ENCODE peak calls at places on chromosomes 16 and 17, in four cellular contexts. M, Y, L and H are unnamed samples.

GRCh38 chr17:29616300-29617048 is 6.2 kb downstream of the CORO6 start:
- DNase-seq in L (no peak), Y (no peak), M (no peak), H (no peak)

GRCh38 chr16:24729967-24730815 is 740 bp downstream of the TNRC6A start:
- DNase-seq in L (peak), M (peak), Y (no peak), H (peak)

GRCh38 chr17:18259621-18260331 is 686 bp upstream of the MIEF2 start:
- DNase-seq in M (no peak), L (peak), Y (no peak), H (no peak)

GRCh38 chr16:21088646-21089538 is 61.8 kb downstream of the DNAH3 start:
- DNase-seq in M (no peak), L (no peak), Y (no peak), H (no peak)

GRCh38 chr16:1471569-1472194 is 3.1 kb downstream of the CLCN7 start:
- DNase-seq in Y (no peak), M (no peak), L (no peak), H (no peak)

GRCh38 chr17:2214047-2214717 is 89.4 kb downstream of the SMG6 start:
- DNase-seq in Y (peak), M (no peak), L (peak), H (no peak)

GRCh38 chr17:50219939-50220465 is 18.6 kb upstream of the COL1A1 start:
- DNase-seq in L (no peak), Y (no peak), M (no peak), H (no peak)

GRCh38 chr16:866252-866651 is 65.7 kb upstream of the GNG13 start:
- DNase-seq in Y (no peak), M (no peak), L (no peak), H (no peak)

GRCh38 chr17:57363580-57363979 is 107.3 kb downstream of the MSI2 start:
- DNase-seq in M (no peak), L (no peak), Y (no peak), H (no peak)

GRCh38 chr17:50149425-50150353 is 788 bp downstream of the PPP1R9B start:
- DNase-seq in M (no peak), Y (no peak), L (no peak), H (no peak)

GRCh38 chr17:76627510-76627909 is 16.0 kb downstream of the ST6GALNAC1 start:
- DNase-seq in L (no peak), M (no peak), Y (no peak), H (no peak)

GRCh38 chr17:1967092-1967662 is 58.0 kb downstream of the RTN4RL1 start:
- DNase-seq in M (no peak), L (no peak), Y (no peak), H (no peak)

GRCh38 chr17:17545984-17546383 is 45.5 kb downstream of the PEMT start:
- DNase-seq in L (no peak), Y (no peak), M (no peak), H (no peak)

GRCh38 chr17:14336418-14336817 is 35.5 kb downstream of the HS3ST3B1 start:
- DNase-seq in M (no peak), Y (no peak), L (no peak), H (no peak)

GRCh38 chr16:30948087-30948955 is 547 bp upstream of the ORAI3 start:
- DNase-seq in M (peak), L (peak), Y (peak), H (peak)

GRCh38 chr17:77563439-77564102 is 394.9 kb upstream of the TNRC6C start:
- DNase-seq in M (no peak), L (no peak), Y (no peak), H (no peak)

GRCh38 chr16:47204736-47205499 is 61.2 kb upstream of the NETO2 start:
- DNase-seq in M (no peak), L (no peak), Y (no peak), H (no peak)

GRCh38 chr17:35793257-35793656 is 2.2 kb downstream of the MMP28 start:
- DNase-seq in M (no peak), L (no peak), Y (no peak), H (peak)

GRCh38 chr16:23996258-23996955 is 160.6 kb downstream of the PRKCB start:
- DNase-seq in Y (no peak), L (no peak), M (no peak), H (no peak)

GRCh38 chr17:12815642-12816141 is 26.4 kb downstream of the ARHGAP44 start:
- DNase-seq in L (no peak), Y (no peak), M (no peak), H (no peak)

GRCh38 chr16:23379707-23380106 is 73.3 kb downstream of the COG7 start:
- DNase-seq in L (no peak), M (no peak), Y (no peak), H (no peak)

GRCh38 chr16:86122681-86123342 is 223.8 kb downstream of the IRF8 start:
- DNase-seq in L (no peak), Y (no peak), M (no peak), H (no peak)

GRCh38 chr17:15441315-15441714 is 26.1 kb downstream of the CDRT4 start:
- DNase-seq in L (no peak), Y (no peak), M (no peak), H (no peak)

GRCh38 chr16:8982816-8983215 is 19.1 kb upstream of the USP7 start:
- DNase-seq in L (no peak), Y (no peak), M (no peak), H (no peak)
- H3K27ac ChIP-seq in L (no peak), Y (no peak), M (no peak), H (no peak)

GRCh38 chr17:59084154-59084553 is 22.5 kb downstream of the TRIM37 start:
- DNase-seq in L (no peak), Y (no peak), M (no peak), H (no peak)
- H3K27ac ChIP-seq in L (no peak), Y (no peak), M (no peak), H (no peak)

GRCh38 chr16:88035292-88035691 is 84.1 kb downstream of the BANP start:
- DNase-seq in M (no peak), Y (no peak), L (no peak), H (no peak)
- H3K27ac ChIP-seq in M (no peak), Y (no peak), L (no peak), H (no peak)

GRCh38 chr16:2518823-2519710 is 1.1 kb upstream of the AMDHD2 start:
- DNase-seq in L (no peak), M (no peak), Y (no peak), H (no peak)

GRCh38 chr16:2519711-2520080 is 475 bp upstream of the AMDHD2 start:
- DNase-seq in Y (no peak), L (no peak), M (no peak), H (no peak)

GRCh38 chr16:2520097-2520783 is at the start of gene AMDHD2:
- DNase-seq in M (peak), L (peak), Y (peak), H (peak)

GRCh38 chr16:2523801-2524231 is 3.6 kb downstream of the AMDHD2 start:
- DNase-seq in M (no peak), L (no peak), Y (no peak), H (peak)

DNA sequence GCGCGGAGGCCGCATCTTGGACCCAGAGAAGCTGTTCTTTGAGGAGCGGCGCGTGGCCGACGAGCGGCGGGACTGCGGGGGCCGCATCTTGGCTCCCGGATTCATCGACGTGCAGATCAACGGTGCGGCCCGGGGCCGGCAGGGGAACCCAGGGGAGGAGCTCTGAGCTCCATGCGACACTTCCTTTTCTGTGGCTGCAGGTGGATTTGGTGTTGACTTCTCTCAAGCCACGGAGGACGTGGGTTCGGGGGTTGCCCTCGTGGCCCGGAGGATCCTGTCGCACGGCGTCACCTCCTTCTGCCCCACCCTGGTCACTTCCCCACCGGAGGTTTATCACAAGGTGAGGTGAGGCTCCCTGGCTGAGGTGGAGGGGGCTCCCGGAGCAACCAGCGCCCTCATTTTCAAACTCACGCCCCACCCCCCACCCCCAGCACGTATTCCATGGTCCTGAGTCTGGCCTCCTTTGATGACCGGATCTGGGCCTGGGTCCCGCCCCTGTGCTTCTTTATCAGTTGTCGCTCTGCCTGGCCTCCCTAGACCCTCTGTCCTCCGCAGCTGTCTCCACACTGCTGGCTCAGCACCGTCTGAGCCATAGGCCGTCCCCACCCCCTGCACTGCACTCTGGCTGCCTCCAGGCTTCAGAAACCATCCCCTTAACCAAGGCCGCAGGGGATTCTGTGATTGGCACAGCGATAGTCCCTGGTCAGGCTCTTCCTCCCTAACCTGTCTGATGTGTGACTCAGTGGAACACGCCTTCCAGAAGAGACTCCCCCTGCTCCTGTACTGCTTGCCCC is 810 bp downstream of the AMDHD2 start:
- DNase-seq in Y (no peak), L (peak), M (no peak), H (no peak)
- H3K27ac ChIP-seq in Y (no peak), L (peak), M (peak), H (peak)

GRCh38 chr16:56948234-56948633 is 13.5 kb upstream of the CETP start:
- DNase-seq in M (no peak), Y (no peak), L (no peak), H (no peak)
- H3K27ac ChIP-seq in M (no peak), Y (no peak), L (peak), H (no peak)

DNA sequence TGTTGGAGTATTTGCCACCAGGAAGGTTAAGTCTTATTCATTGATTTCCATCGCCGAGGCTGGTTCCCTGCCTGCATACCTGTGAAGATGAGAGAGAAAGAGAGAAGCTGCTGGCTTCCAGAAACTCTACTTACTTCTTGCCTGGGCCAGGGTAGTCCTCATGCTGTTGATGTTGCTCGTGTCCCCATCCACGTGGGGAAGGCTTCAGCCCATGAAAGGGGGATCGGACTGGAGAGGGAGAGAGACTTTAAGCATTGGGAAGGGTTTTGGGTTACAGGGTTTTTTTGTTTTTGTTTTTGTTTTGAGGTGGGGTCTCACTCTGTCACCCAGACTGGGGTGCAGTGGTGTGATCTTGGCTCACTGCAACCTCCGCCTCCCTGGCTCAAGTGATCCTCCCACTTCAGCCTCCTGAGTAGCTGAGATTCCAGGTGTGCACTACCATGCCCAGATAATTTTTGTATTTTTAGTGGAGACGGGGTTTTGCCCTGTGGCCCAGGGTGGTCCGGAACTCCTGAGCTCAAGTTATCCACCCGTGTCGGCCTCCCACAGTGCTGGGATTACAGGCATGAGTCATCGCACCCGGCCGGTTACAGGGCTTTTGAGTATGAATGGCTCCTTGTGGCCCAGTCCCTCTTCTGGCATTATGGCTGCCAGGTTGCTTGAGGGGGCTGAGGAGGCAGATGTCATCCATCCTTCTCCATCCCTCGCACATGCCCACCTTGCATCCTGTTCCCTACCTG is 26.6 kb downstream of the ITGB3 start:
- DNase-seq in M (no peak), Y (no peak), L (no peak), H (no peak)
- H3K27ac ChIP-seq in M (peak), Y (peak), L (no peak), H (peak)